ENCODE peak calls at places on chromosomes 3 and 15, in ten cellular contexts. E is Peyer's patch; Z is astrocyte; U is sigmoid colon; L is ascending aorta; F is uterus; T is heart left ventricle; K is heart right ventricle; R is IMR-90; I is CD8-positive, alpha-beta T cell. Q is an unnamed sample.

GRCh38 chr15:36407647-36408046 is 171.8 kb upstream of the CDIN1 start:
- DNase-seq in R (peak; percentile 63), U (no peak), E (no peak), I (no peak), L (no peak), T (no peak), Z (peak; percentile 74), F (no peak), K (no peak), Q (no peak)

GRCh38 chr3:71152892-71153265 is 430.6 kb downstream of the FOXP1 start:
- DNase-seq in L (no peak), E (no peak), T (no peak), F (no peak), I (no peak), K (no peak), Z (no peak), U (no peak), R (no peak), Q (no peak)

GRCh38 chr3:69197922-69198540 is 75.6 kb upstream of the LMOD3 start:
- DNase-seq in I (peak; percentile 57), R (no peak), Z (no peak), T (no peak), L (no peak), E (peak; percentile 49), K (no peak), U (no peak), F (no peak), Q (no peak)

GRCh38 chr3:124007186-124007585 is 15.3 kb upstream of the ROPN1 start:
- DNase-seq in R (peak; percentile 15), F (no peak), Z (peak; percentile 57), L (no peak), I (no peak), K (no peak), U (no peak), E (no peak), T (no peak), Q (no peak)

GRCh38 chr3:11721114-11721440 is 77.4 kb upstream of the VGLL4 start:
- DNase-seq in R (no peak), F (no peak), Z (no peak), L (no peak), E (no peak), U (no peak), T (no peak), I (no peak), K (no peak), Q (no peak)

GRCh38 chr15:80823995-80824394 is 44.8 kb downstream of the CEMIP start:
- DNase-seq in L (peak; percentile 16), R (no peak), F (no peak), K (no peak), I (no peak), T (no peak), U (no peak), E (no peak), Z (no peak), Q (no peak)

GRCh38 chr3:10515884-10516495 is 10.6 kb upstream of the ATP2B2 start:
- DNase-seq in T (no peak), U (peak; percentile 20), R (no peak), Z (no peak), F (no peak), I (no peak), E (no peak), K (no peak), L (no peak), Q (no peak)

GRCh38 chr15:58962136-58962535 is 25.3 kb upstream of the RNF111 start:
- DNase-seq in I (no peak), L (no peak), Z (no peak), F (no peak), R (no peak), U (no peak), T (no peak), E (no peak), K (no peak), Q (no peak)

GRCh38 chr3:138060792-138061191 is 50.8 kb downstream of the CLDN18 start:
- DNase-seq in E (no peak), T (no peak), L (no peak), I (no peak), R (no peak), U (no peak), K (no peak), Z (no peak), F (no peak), Q (no peak)

GRCh38 chr3:57572096-57572495 is 16.0 kb downstream of the PDE12 start:
- DNase-seq in E (no peak), Z (no peak), F (no peak), K (no peak), T (no peak), L (no peak), R (no peak), I (no peak), U (no peak), Q (no peak)

GRCh38 chr3:185822221-185822956 is 2.5 kb downstream of the IGF2BP2 start:
- DNase-seq in U (no peak), Z (peak; percentile 67), I (no peak), E (no peak), L (no peak), F (no peak), K (no peak), T (no peak), R (peak; percentile 87), Q (no peak)

GRCh38 chr3:185818267-185818875 is 6.5 kb downstream of the IGF2BP2 start:
- DNase-seq in L (no peak), Z (no peak), I (no peak), R (peak; percentile 34), F (no peak), T (no peak), K (no peak), E (no peak), U (no peak), Q (no peak)

GRCh38 chr3:185822957-185823279 is 1.9 kb downstream of the IGF2BP2 start:
- DNase-seq in T (no peak), F (no peak), L (no peak), R (no peak), K (no peak), E (no peak), I (no peak), U (no peak), Z (no peak), Q (no peak)

GRCh38 chr3:185823280-185824044 is 1.4 kb downstream of the IGF2BP2 start:
- DNase-seq in U (peak; percentile 69), R (peak; percentile 41), I (peak; percentile 53), T (peak; percentile 51), Z (no peak), F (peak; percentile 22), L (no peak), E (no peak), K (peak; percentile 36), Q (no peak)

DNA sequence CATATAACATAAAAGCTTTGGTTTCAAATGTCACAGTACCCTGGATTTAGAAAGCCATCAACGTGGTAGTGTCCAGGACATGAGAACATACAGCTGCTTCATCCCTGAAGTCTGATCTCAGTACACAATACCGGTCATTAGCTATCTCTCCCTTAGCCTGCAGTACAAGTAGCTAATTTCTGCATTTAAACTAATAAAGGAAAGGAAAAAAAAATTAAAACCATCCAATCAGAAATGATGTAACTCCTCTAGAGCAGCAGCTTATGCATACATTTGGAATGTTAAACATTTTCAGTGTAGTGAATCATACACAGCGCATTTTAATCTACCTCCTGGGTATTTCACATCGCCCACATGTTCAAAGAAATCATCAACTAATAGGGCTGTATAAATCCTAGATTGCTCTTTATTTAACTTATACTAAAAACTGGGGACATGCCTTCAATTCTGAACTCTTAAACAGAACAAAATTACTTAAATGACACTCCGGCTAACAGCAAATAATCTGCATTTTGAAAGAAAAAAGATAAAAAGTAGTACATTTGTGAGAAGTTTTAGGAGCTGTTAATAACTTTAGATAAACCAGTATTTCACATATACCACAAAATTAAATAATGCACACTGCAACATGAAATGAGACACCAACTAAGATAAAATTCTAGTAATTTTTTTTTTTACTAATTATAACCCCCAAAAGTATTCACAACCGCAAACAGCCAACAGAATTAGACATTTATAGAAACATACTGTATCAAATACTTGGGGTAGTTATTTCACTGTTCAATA is 3.7 kb downstream of the IGF2BP2 start:
- DNase-seq in K (no peak), R (peak; percentile 95), Z (peak; percentile 93), F (no peak), T (no peak), U (no peak), E (no peak), I (no peak), L (no peak), Q (no peak)
- H3K4me3 ChIP-seq in K (no peak overlapping the region), R (peak overlapping the region; percentile 32), Z (peak overlapping the region; percentile 63), F (no peak overlapping the region), T (no peak overlapping the region), U (no peak overlapping the region), E (no peak overlapping the region), I (no peak overlapping the region), L (no peak overlapping the region), Q (no peak overlapping the region)

DNA sequence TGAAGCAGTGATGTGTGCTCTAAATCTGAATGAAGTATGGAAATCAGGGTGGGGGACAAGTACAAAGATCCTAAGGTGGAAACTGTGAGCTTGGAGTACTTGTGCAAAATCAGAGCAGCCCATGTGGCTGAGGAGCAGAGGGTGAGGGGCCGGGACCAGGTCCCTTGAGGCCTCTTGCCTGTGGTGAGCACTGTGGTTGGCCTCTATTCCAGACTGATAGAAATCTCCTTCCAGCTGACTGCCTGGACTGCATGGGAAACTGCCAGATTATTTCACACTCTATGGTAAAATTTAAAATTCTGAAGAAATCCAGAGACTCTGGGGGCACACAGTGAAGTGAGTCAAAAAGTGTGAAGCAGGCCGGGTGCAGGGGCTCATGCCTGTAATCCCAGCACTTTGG is 81.4 kb downstream of the TM4SF4 start:
- DNase-seq in U (no peak), Z (peak; percentile 83), I (no peak), L (no peak), K (peak; percentile 21), E (no peak), F (no peak), T (no peak), R (no peak), Q (no peak)
- H3K4me1 ChIP-seq in U (no peaks in the 10 kb centered on the region), Z (peaks cover 40% of the 10 kb centered on the region), I (no peaks in the 10 kb centered on the region), L (peaks cover 12% of the 10 kb centered on the region), K (peaks cover 69% of the 10 kb centered on the region), E (peaks cover 14% of the 10 kb centered on the region), F (peaks cover 4% of the 10 kb centered on the region), T (peaks cover 55% of the 10 kb centered on the region), R (peaks cover 18% of the 10 kb centered on the region), Q (no peaks in the 10 kb centered on the region)

GRCh38 chr3:119883461-119884160 is 101.7 kb downstream of the NR1I2 start:
- DNase-seq in I (no peak), F (no peak), K (no peak), R (no peak), Z (no peak), L (no peak), T (no peak), U (no peak), E (no peak), Q (no peak)
- TF ChIP-seq CTCF in I (no peak), F (no peak), K (no peak), R (no peak), Z (no peak), L (no peak), T (no peak), U (no peak), E (peak; percentile 1), Q (no peak)

DNA sequence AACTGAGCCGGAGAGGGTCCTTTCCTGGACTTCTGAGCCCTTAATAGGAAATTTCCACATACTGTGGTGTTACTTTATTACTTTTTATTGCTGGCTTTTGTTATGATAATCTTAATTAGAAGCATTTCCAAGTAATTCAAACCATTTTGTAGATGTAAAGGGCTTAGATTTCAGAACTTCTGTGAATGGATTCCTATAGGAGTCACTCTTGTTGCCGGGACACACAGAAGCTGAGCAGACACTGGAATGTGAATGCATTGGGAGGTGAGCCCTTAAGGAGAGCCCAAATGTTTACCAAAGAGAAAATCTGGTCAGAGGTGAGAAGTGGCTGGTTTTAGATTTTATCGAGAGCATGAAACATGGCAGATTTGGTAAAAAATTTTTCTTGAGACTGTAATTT is 87.4 kb downstream of the FNDC3B start:
- DNase-seq in U (no peak), E (no peak), I (no peak), F (no peak), Z (no peak), R (no peak), T (no peak), L (no peak), K (no peak), Q (no peak)
- H3K4me3 ChIP-seq in U (no peak overlapping the region), E (no peak overlapping the region), I (no peak overlapping the region), F (no peak overlapping the region), Z (no peak overlapping the region), R (no peak overlapping the region), T (no peak overlapping the region), L (no peak overlapping the region), K (no peak overlapping the region), Q (no peak overlapping the region)

Q was measured in right atrium auricular region.